ENCODE peak calls at places on chromosomes 3 and 15, in four cellular contexts. One of them, this sample, is unnamed.

GRCh38 chr3:168197162-168197561 is 101.4 kb upstream of the GOLIM4 start:
- DNase-seq in left colon: no peak
- DNase-seq in right lobe of liver: no peak
- DNase-seq in GM13976: no peak
- DNase-seq in this sample: no peak

GRCh38 chr3:12544652-12545472 is 437 bp downstream of the MKRN2OS start:
- DNase-seq in left colon: no peak
- DNase-seq in GM13976: no peak
- DNase-seq in right lobe of liver: no peak
- DNase-seq in this sample: no peak

GRCh38 chr15:77225641-77226040 is 154.7 kb upstream of the TSPAN3 start:
- DNase-seq in right lobe of liver: no peak
- DNase-seq in left colon: no peak
- DNase-seq in GM13976: no peak
- DNase-seq in this sample: no peak

GRCh38 chr15:47485419-47485818 is 231.9 kb upstream of the SEMA6D start:
- DNase-seq in right lobe of liver: no peak
- DNase-seq in left colon: no peak
- DNase-seq in GM13976: no peak
- DNase-seq in this sample: no peak

GRCh38 chr15:100107151-100107550 is 234.6 kb downstream of the ADAMTS17 start:
- DNase-seq in left colon: no peak
- DNase-seq in right lobe of liver: no peak
- DNase-seq in GM13976: no peak
- DNase-seq in this sample: no peak

GRCh38 chr3:156216216-156216615 is 95.8 kb downstream of the KCNAB1 start:
- DNase-seq in left colon: no peak
- DNase-seq in right lobe of liver: no peak
- DNase-seq in GM13976: no peak
- DNase-seq in this sample: no peak

GRCh38 chr15:88708256-88709054 is 69.6 kb downstream of the ISG20 start:
- DNase-seq in right lobe of liver: no peak
- DNase-seq in left colon: no peak
- DNase-seq in GM13976: no peak
- DNase-seq in this sample: no peak

GRCh38 chr3:22245122-22245521 is 494.1 kb upstream of the ZNF385D start:
- DNase-seq in GM13976: no peak
- DNase-seq in left colon: no peak
- DNase-seq in right lobe of liver: no peak
- DNase-seq in this sample: no peak

GRCh38 chr3:126481808-126482502 is 6.3 kb upstream of the ZXDC start:
- DNase-seq in GM13976: no peak
- DNase-seq in left colon: peak
- DNase-seq in right lobe of liver: peak
- DNase-seq in this sample: no peak

GRCh38 chr3:38578551-38578950 is 70.9 kb downstream of the SCN5A start:
- DNase-seq in right lobe of liver: no peak
- DNase-seq in left colon: no peak
- DNase-seq in GM13976: no peak
- DNase-seq in this sample: no peak

GRCh38 chr15:99343836-99344551 is 92.7 kb downstream of the LRRC28 start:
- DNase-seq in right lobe of liver: no peak
- DNase-seq in left colon: peak
- DNase-seq in GM13976: peak
- DNase-seq in this sample: no peak

GRCh38 chr3:155853214-155854146 is 747 bp downstream of the SLC33A1 start:
- DNase-seq in GM13976: peak
- DNase-seq in left colon: peak
- DNase-seq in right lobe of liver: peak
- DNase-seq in this sample: peak